ENCODE peak calls at places on chromosomes 6 and 20, in five cellular contexts. N, S, L, K and X are unnamed samples.

GRCh38 chr6:35718354-35718695 is 18.5 kb upstream of the ARMC12 start:
- DNase-seq in L (no peak), K (no peak), N (no peak), S (no peak), X (no peak)

GRCh38 chr6:85679445-85680123 is 36.9 kb upstream of the SYNCRIP start:
- DNase-seq in N (no peak), L (no peak), K (peak), S (no peak), X (no peak)

GRCh38 chr6:15444881-15445280 is 199.0 kb downstream of the JARID2 start:
- DNase-seq in K (no peak), L (no peak), N (no peak), S (no peak), X (no peak)

GRCh38 chr6:139249387-139249786 is 42.4 kb downstream of the TXLNB start:
- DNase-seq in K (no peak), S (no peak), N (no peak), L (no peak), X (peak)

GRCh38 chr6:62262283-62262682 is 23.7 kb downstream of the KHDRBS2 start:
- DNase-seq in L (no peak), N (no peak), S (no peak), K (no peak), X (no peak)

GRCh38 chr6:31125162-31125561 is 4.9 kb upstream of the CDSN start:
- DNase-seq in N (peak), K (peak), S (no peak), L (no peak), X (no peak)

GRCh38 chr20:15332711-15333160 is 995.3 kb upstream of the FLRT3 start:
- DNase-seq in L (peak), N (no peak), K (no peak), S (no peak), X (no peak)

GRCh38 chr6:108115598-108116058 is 41.1 kb upstream of the OSTM1 start:
- DNase-seq in N (no peak), L (no peak), S (peak), K (peak), X (no peak)

GRCh38 chr6:1485678-1486077 is 96.3 kb downstream of the FOXF2 start:
- DNase-seq in S (no peak), K (peak), N (peak), L (no peak), X (no peak)

GRCh38 chr6:36285797-36286196 is 15.9 kb downstream of the PNPLA1 start:
- DNase-seq in L (no peak), S (no peak), K (no peak), N (no peak), X (no peak)

GRCh38 chr20:54680872-54681297 is 205.5 kb downstream of the DOK5 start:
- DNase-seq in L (no peak), K (peak), N (peak), S (no peak), X (no peak)

GRCh38 chr20:38060536-38060935 is 27.0 kb downstream of the RPRD1B start:
- DNase-seq in S (no peak), L (no peak), N (peak), K (peak), X (no peak)

GRCh38 chr6:161452241-161452640 is 178.4 kb upstream of the AGPAT4 start:
- DNase-seq in N (no peak), S (no peak), K (no peak), L (no peak), X (no peak)
- TF ChIP-seq CTCF in N (no peak), S (no peak), K (no peak), L (no peak), X (no peak)

DNA sequence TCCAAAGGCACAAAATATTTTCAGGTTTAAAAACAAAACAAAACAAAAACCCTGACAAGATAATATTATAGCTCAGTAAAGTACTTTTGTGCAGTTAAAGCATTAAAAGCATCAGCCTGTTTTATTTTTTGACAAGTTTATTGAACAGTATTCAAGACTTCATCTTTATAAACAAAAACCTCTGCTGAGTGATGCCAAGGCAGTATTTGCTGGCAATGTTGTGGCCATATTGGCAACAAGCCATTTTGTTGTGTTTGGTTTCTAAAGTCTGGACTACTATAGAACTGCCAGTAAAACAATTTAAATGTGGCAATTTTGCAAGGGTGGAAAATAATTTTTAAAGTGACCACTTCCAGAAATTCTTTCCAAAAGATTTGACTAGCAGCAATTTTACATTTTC is 15.9 kb downstream of the CPNE1 start:
- DNase-seq in N (peak), L (no peak), K (peak), S (no peak), X (no peak)
- TF ChIP-seq CTCF in N (no peak), L (no peak), K (no peak), S (no peak), X (no peak)

DNA sequence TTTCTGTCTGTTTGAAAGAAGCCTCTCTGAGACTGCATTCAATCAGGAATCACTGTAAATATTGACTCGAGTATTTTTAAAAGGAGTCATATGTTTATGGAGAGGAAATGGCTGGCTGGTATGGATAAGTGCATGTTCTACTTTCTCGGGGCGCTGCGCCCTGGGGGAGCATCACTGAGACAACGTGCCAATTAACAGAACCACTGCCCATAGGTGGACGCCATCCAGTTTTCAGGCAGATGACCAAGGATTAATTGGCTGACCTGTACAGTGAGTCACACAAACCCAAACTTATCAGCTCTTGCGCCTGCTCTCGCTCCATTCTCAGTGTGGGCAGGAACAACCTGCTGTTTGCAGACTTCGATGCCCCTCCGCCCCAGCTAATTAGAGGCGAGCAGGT is 571.2 kb downstream of the QKI start:
- DNase-seq in N (peak), K (no peak), L (no peak), S (no peak), X (no peak)
- TF ChIP-seq CTCF in N (no peak), K (no peak), L (no peak), S (no peak), X (no peak)

GRCh38 chr6:116611020-116611419 is 5.3 kb upstream of the RSPH4A start:
- DNase-seq in N (no peak), S (no peak), K (no peak), L (no peak), X (no peak)

GRCh38 chr6:116616757-116617093 is 446 bp downstream of the RSPH4A start:
- DNase-seq in N (no peak), L (no peak), K (no peak), S (peak), X (no peak)

GRCh38 chr6:116615937-116616756 is at the start of gene RSPH4A:
- DNase-seq in S (peak), N (peak), K (peak), L (peak), X (peak)
- TF ChIP-seq CTCF in S (no peak), N (peak), K (peak), L (no peak), X (peak)

GRCh38 chr6:152993431-152993830 is 9.1 kb downstream of the MTRF1L start:
- DNase-seq in K (no peak), L (no peak), S (no peak), N (no peak), X (no peak)
- TF ChIP-seq CTCF in K (peak), L (no peak), S (no peak), N (peak), X (peak)

DNA sequence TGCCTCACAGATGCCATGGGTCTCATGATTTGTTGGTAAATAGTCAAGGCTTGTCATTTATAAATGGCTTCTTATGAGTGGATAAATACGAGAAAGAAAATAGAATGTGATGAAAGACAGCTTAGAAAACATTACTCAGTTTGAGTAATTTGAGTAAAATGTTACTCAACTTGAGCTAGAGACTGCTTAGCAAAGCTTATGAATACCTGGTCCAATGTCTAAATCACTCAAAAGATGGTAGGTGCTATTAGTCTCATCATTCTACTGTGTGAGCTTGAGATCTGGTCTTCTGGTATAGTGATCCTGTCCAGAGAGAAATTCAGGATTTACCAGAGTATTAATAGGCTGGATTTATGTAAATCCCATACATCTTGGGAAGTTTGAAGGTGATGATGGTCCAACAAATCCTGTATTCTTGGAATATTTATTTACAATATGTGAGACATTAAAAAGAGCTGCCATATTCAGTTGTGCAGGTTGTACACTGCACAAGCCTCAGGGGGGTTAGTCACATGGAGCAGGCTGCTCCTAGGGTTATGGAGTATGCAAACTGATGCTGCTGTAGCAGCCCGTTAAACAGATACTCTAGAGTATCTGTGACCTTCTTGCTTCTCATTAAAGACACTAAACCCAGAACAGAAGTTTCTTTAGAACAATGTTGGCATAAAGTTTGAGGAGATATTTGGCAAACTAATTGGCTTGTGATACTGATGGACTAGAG is 112.9 kb downstream of the RCAN2 start:
- DNase-seq in S (no peak), N (no peak), K (no peak), L (no peak), X (no peak)
- TF ChIP-seq CTCF in S (no peak), N (no peak), K (no peak), L (no peak), X (no peak)

GRCh38 chr20:44208770-44209169 is 1.8 kb downstream of the OSER1 start:
- DNase-seq in S (no peak), K (peak), N (peak), L (no peak), X (no peak)
- TF ChIP-seq CTCF in S (no peak), K (no peak), N (no peak), L (no peak), X (peak)